ENCODE peak calls at places on chromosomes 4 and X, in nine cellular contexts. R is heart left ventricle, J is right lobe of liver, W is WTC11, O is stomach, X is nephron progenitor cell, S is AG10803, Y is uterus, L is brain microvascular endothelial cell. F is an unnamed sample.

GRCh38 chr4:180828455-180829018 is 1414.7 kb upstream of the TENM3 start:
- DNase-seq in R (no peak), O (no peak), Y (no peak), S (peak; percentile 79), X (peak; percentile 25), L (peak; percentile 76), J (no peak), W (no peak), F (no peak)

GRCh38 chr4:175421506-175421905 is 390.6 kb downstream of the GPM6A start:
- DNase-seq in O (no peak), Y (no peak), W (no peak), S (peak; percentile 42), L (peak; percentile 68), J (no peak), R (no peak), X (no peak), F (no peak)

GRCh38 chr4:83782591-83782990 is 246.7 kb downstream of the GPAT3 start:
- DNase-seq in Y (no peak), X (no peak), L (no peak), J (no peak), O (no peak), W (no peak), S (no peak), R (no peak), F (no peak)

GRCh38 chrX:95057341-95057740 is 1383.3 kb downstream of the FAM133A start:
- DNase-seq in W (no peak), J (no peak), R (no peak), O (no peak), L (no peak), Y (no peak), X (no peak), S (no peak), F (no peak)

GRCh38 chrX:16804923-16805464 is 18.7 kb downstream of the TXLNG start:
- DNase-seq in W (no peak), O (no peak), X (no peak), J (no peak), L (no peak), Y (no peak), R (no peak), S (no peak), F (no peak)

GRCh38 chr4:1928356-1929235 is 57.4 kb downstream of the NSD2 start:
- DNase-seq in X (no peak), L (no peak), Y (no peak), S (no peak), R (no peak), J (no peak), W (no peak), O (no peak), F (no peak)

GRCh38 chr4:40608628-40609027 is 21.0 kb downstream of the RBM47 start:
- DNase-seq in X (no peak), R (no peak), W (no peak), S (peak; percentile 96), Y (no peak), J (no peak), O (no peak), L (no peak), F (no peak)

GRCh38 chrX:155577682-155578081 is 35.1 kb downstream of the TMLHE start:
- DNase-seq in J (no peak), R (no peak), L (no peak), O (no peak), W (peak; percentile 11), S (no peak), X (no peak), Y (no peak), F (no peak)

GRCh38 chr4:8917868-8918783 is 46.5 kb upstream of the HMX1 start:
- DNase-seq in O (peak; percentile 66), W (peak; percentile 91), J (peak; percentile 68), L (peak; percentile 37), Y (no peak), X (peak; percentile 91), R (peak; percentile 50), S (peak; percentile 15), F (peak; percentile 57)

GRCh38 chrX:126065901-126066660 is 100.0 kb downstream of the DCAF12L2 start:
- DNase-seq in L (no peak), O (no peak), W (no peak), X (no peak), R (no peak), J (no peak), Y (no peak), S (no peak), F (no peak)

GRCh38 chrX:13398073-13398823 is 78.4 kb upstream of the ATXN3L start:
- DNase-seq in X (no peak), L (peak; percentile 98), Y (peak; percentile 40), W (no peak), O (peak; percentile 65), J (peak; percentile 38), R (peak; percentile 70), S (peak; percentile 99), F (no peak)

GRCh38 chrX:42944381-42944998 is 166.5 kb upstream of the PPP1R2C start:
- DNase-seq in S (no peak), J (no peak), O (no peak), Y (no peak), X (no peak), R (no peak), L (no peak), W (no peak), F (no peak)

GRCh38 chr4:710116-710515 is 4.5 kb downstream of the PCGF3 start:
- DNase-seq in Y (no peak), O (no peak), X (no peak), R (no peak), S (no peak), J (no peak), L (no peak), W (no peak), F (no peak)

GRCh38 chr4:106340774-106341173 is 24.4 kb downstream of the AIMP1 start:
- DNase-seq in W (no peak), X (no peak), O (no peak), R (no peak), S (no peak), Y (no peak), L (no peak), J (no peak), F (no peak)

GRCh38 chr4:82745173-82745842 is 53.3 kb downstream of the SCD5 start:
- DNase-seq in S (peak; percentile 38), X (no peak), L (peak; percentile 91), W (peak; percentile 29), Y (no peak), J (no peak), R (no peak), O (no peak), F (no peak)

GRCh38 chr4:182143086-182143821 is 99.9 kb upstream of the TENM3 start:
- DNase-seq in W (peak; percentile 17), L (no peak), O (no peak), J (no peak), R (no peak), S (peak; percentile 44), X (peak; percentile 51), Y (no peak), F (no peak)

GRCh38 chr4:25095756-25096552 is 64.3 kb downstream of the SEPSECS start:
- DNase-seq in Y (no peak), O (no peak), L (no peak), X (no peak), R (no peak), J (no peak), S (no peak), W (no peak), F (no peak)

GRCh38 chr4:155675709-155676429 is 9.2 kb downstream of the GUCY1A1 start:
- DNase-seq in S (peak; percentile 15), J (no peak), W (no peak), X (no peak), L (no peak), O (no peak), Y (peak; percentile 23), R (no peak), F (no peak)
- TF ChIP-seq CTCF in S (no peak), J (no peak), W (no peak), X (no peak), L (no peak), O (no peak), Y (no peak), R (no peak), F (no peak)

GRCh38 chr4:70315928-70316327 is 18.9 kb upstream of the CABS1 start:
- DNase-seq in J (no peak), R (no peak), S (no peak), Y (no peak), W (no peak), O (no peak), X (no peak), L (no peak), F (no peak)
- TF ChIP-seq CTCF in J (peak; percentile 10), R (no peak), S (no peak), Y (no peak), W (no peak), O (no peak), X (no peak), L (no peak), F (no peak)

DNA sequence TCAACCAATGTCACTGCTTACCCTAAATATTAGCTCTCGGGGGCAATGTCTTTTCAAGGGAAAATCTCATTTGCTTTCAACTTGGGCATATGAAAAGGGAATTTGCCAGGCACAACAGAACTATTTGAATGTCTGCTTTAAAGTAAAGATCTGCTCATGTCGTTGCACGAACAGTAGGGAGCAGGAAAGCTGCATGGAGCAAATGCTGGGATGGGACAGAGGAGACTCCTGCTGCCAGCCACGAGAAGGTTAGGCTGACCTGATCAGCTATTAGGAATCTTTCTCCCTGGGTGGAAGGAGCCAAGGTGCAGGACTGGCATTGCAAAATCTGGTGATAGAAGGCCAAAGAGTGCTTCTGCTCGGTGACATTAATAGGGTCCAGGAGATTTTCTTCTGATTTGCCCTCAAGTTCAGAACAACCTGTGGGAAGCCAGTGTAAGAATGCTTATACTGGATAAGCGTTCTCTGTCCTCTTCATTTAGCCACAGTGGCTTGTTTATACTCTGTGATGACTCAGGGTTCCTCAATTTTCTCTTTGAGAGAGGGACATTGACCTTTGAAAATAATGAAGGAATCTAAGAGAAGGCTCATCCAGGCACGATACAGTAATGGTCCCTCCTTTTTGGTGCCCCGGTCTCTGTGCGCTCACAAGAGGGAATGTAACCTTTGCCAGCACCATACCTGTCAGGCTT is 22.9 kb downstream of the FHL1 start:
- DNase-seq in O (no peak), S (peak; percentile 71), X (no peak), L (no peak), Y (peak; percentile 42), R (peak; percentile 63), W (no peak), J (peak; percentile 30), F (no peak)
- TF ChIP-seq CTCF in O (no peak), S (peak; percentile 68), X (no peak), L (peak; percentile 55), Y (peak; percentile 29), R (peak; percentile 46), W (no peak), J (peak; percentile 41), F (no peak)

GRCh38 chr4:44578954-44579353 is 72.5 kb downstream of the YIPF7 start:
- DNase-seq in W (no peak), X (no peak), Y (no peak), R (no peak), O (no peak), L (no peak), J (no peak), S (no peak), F (no peak)

GRCh38 chr4:44580231-44580630 is 71.2 kb downstream of the YIPF7 start:
- DNase-seq in L (no peak), R (no peak), W (no peak), Y (no peak), S (no peak), O (no peak), X (no peak), J (no peak), F (no peak)

DNA sequence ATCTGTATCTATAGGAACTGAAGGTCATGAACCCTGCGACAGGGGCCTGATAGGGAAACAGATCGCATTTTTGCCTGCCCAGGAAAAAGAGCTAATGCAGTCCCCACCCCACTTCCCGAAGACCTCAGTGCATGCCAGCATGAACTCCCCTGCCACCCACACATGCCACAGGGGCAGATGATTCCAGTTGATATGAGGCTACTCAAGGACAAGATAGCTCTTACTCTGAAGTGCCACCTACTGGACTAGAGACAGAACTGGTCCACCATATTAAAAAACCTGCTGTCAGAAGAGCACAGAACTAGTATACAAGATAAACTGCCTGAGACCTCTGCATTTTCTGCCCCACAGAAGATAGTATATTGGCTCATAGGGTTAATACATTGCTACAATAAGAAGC is 68.0 kb downstream of the YIPF7 start:
- DNase-seq in X (peak; percentile 1), O (no peak), W (peak; percentile 10), J (no peak), R (no peak), S (no peak), Y (no peak), L (no peak), F (no peak)
- TF ChIP-seq CTCF in X (no peak), O (no peak), W (no peak), J (no peak), R (no peak), S (no peak), Y (no peak), L (no peak), F (no peak)